ENCODE peak calls at places on chromosomes 5 and 9, in eight cellular contexts. M is pancreas, K is endodermal cell, D is tibial nerve, L is cardiac muscle cell, Q is A673, B is vagina, J is BE2C. F is an unnamed sample.

GRCh38 chr9:4550777-4551476 is 60.7 kb downstream of the SLC1A1 start:
- DNase-seq in D (no peak), K (no peak), M (no peak), J (no peak), L (no peak), Q (no peak), B (no peak), F (no peak)

GRCh38 chr5:33075731-33076130 is 364.6 kb downstream of the NPR3 start:
- DNase-seq in L (no peak), Q (no peak), B (no peak), D (no peak), J (no peak), M (no peak), K (no peak), F (no peak)

GRCh38 chr9:113504725-113505590 is 41.4 kb downstream of the RGS3 start:
- DNase-seq in J (no peak), D (no peak), K (no peak), B (no peak), Q (no peak), M (no peak), L (no peak), F (no peak)

GRCh38 chr9:101764455-101764854 is 26.0 kb upstream of the GRIN3A start:
- DNase-seq in J (no peak), M (no peak), D (no peak), B (no peak), K (no peak), L (no peak), Q (no peak), F (no peak)

GRCh38 chr5:141866111-141866510 is 12.1 kb downstream of the PCDH1 start:
- DNase-seq in K (no peak), J (no peak), Q (no peak), D (no peak), M (peak), L (no peak), B (no peak), F (no peak)

GRCh38 chr9:96048116-96048953 is 172.8 kb downstream of the ERCC6L2 start:
- DNase-seq in B (no peak), L (peak), D (peak), J (no peak), Q (peak), K (peak), M (peak), F (peak)

GRCh38 chr5:96714450-96714849 is 52.3 kb downstream of the CAST start:
- DNase-seq in J (no peak), L (no peak), K (no peak), B (no peak), Q (no peak), D (no peak), M (no peak), F (no peak)

GRCh38 chr5:142894749-142895148 is 124.6 kb downstream of the ARHGAP26 start:
- DNase-seq in D (no peak), J (no peak), B (no peak), M (no peak), L (no peak), K (no peak), Q (no peak), F (no peak)

GRCh38 chr5:96226941-96227552 is 206.0 kb downstream of the PCSK1 start:
- DNase-seq in K (no peak), B (no peak), J (no peak), M (no peak), Q (peak), L (no peak), D (peak), F (no peak)

GRCh38 chr9:36441966-36442365 is 41.9 kb upstream of the RNF38 start:
- DNase-seq in Q (peak), J (no peak), K (no peak), M (no peak), L (no peak), B (no peak), D (no peak), F (no peak)

GRCh38 chr5:91641730-91642350 is 258.7 kb upstream of the ARRDC3 start:
- DNase-seq in L (peak), Q (peak), J (no peak), D (no peak), K (no peak), B (no peak), M (no peak), F (no peak)

GRCh38 chr5:60835554-60835953 is 8.5 kb downstream of the ELOVL7 start:
- DNase-seq in K (no peak), M (no peak), L (no peak), J (no peak), Q (no peak), D (no peak), B (no peak), F (no peak)

GRCh38 chr5:165209101-165209727 is 1703.8 kb downstream of the MAT2B start:
- DNase-seq in B (no peak), D (no peak), Q (peak), K (no peak), M (no peak), J (no peak), L (peak), F (no peak)

GRCh38 chr5:62271370-62271769 is 34.6 kb upstream of the KIF2A start:
- DNase-seq in D (no peak), J (no peak), Q (no peak), K (no peak), M (no peak), L (no peak), B (no peak), F (no peak)

GRCh38 chr9:35158501-35159280 is 3.1 kb upstream of the UNC13B start:
- DNase-seq in D (no peak), J (no peak), K (no peak), B (no peak), M (no peak), L (no peak), Q (no peak), F (no peak)

GRCh38 chr9:42852133-42852532 is 668.7 kb downstream of the SPATA31A6 start:
- DNase-seq in J (peak), K (peak), B (no peak), Q (peak), D (peak), L (peak), M (peak), F (peak)

GRCh38 chr5:169350759-169351240 is 49.9 kb upstream of the SLIT3 start:
- DNase-seq in J (peak), B (no peak), M (peak), L (no peak), K (no peak), Q (peak), D (no peak), F (no peak)

GRCh38 chr5:71862661-71863060 is 143.6 kb downstream of the CARTPT start:
- DNase-seq in D (no peak), K (no peak), J (no peak), B (no peak), L (no peak), Q (no peak), M (no peak), F (no peak)

GRCh38 chr5:59873113-59873512 is 20.4 kb downstream of the PDE4D start:
- DNase-seq in K (no peak), J (no peak), M (no peak), D (no peak), Q (no peak), B (no peak), L (no peak), F (no peak)

GRCh38 chr9:112659906-112660305 is 58.0 kb downstream of the INIP start:
- DNase-seq in J (no peak), K (no peak), D (no peak), L (no peak), M (no peak), Q (no peak), B (no peak), F (no peak)

GRCh38 chr9:70902705-70903131 is 218.7 kb downstream of the TRPM3 start:
- DNase-seq in L (no peak), M (no peak), K (no peak), Q (no peak), B (no peak), J (no peak), D (peak), F (no peak)

GRCh38 chr5:36079200-36079761 is 12.6 kb upstream of the UGT3A2 start:
- DNase-seq in D (peak), K (peak), B (no peak), M (peak), L (peak), Q (peak), J (peak), F (peak)

GRCh38 chr5:83177803-83178202 is 100.5 kb downstream of the XRCC4 start:
- DNase-seq in D (no peak), M (no peak), Q (no peak), B (no peak), J (no peak), K (no peak), L (no peak), F (peak)

GRCh38 chr5:40734986-40735385 is 20.8 kb downstream of the TTC33 start:
- DNase-seq in B (no peak), M (no peak), Q (no peak), K (no peak), D (no peak), J (no peak), L (no peak), F (no peak)

GRCh38 chr5:168552146-168552545 is 23.0 kb downstream of the FBLL1 start:
- DNase-seq in K (no peak), D (no peak), M (no peak), J (no peak), B (no peak), L (no peak), Q (no peak), F (no peak)

GRCh38 chr5:175741556-175741955 is 83.7 kb downstream of the HRH2 start:
- DNase-seq in D (no peak), J (no peak), K (no peak), Q (no peak), M (no peak), L (no peak), B (peak), F (no peak)

GRCh38 chr5:157189223-157189622 is 8.6 kb downstream of the ITK start:
- DNase-seq in Q (no peak), L (no peak), D (no peak), J (no peak), B (no peak), M (no peak), K (no peak), F (no peak)

GRCh38 chr9:123735376-123735775 is 194.6 kb downstream of the DENND1A start:
- DNase-seq in M (no peak), Q (no peak), L (no peak), K (no peak), J (no peak), D (no peak), B (no peak), F (no peak)

GRCh38 chr5:167573274-167574127 is 717.9 kb upstream of the WWC1 start:
- DNase-seq in B (no peak), K (peak), M (no peak), D (peak), L (peak), J (no peak), Q (peak), F (peak)

GRCh38 chr5:68187268-68188055 is 28.1 kb upstream of the PIK3R1 start:
- DNase-seq in L (peak), K (peak), D (no peak), B (no peak), J (no peak), Q (no peak), M (no peak), F (no peak)

GRCh38 chr9:135343733-135344522 is 135.7 kb upstream of the PPP1R26 start:
- DNase-seq in L (peak), M (peak), D (peak), K (peak), Q (peak), B (no peak), J (peak), F (peak)

GRCh38 chr5:89037090-89037489 is 154.1 kb upstream of the MEF2C start:
- DNase-seq in L (no peak), B (no peak), J (no peak), D (no peak), K (no peak), M (no peak), Q (no peak), F (no peak)

GRCh38 chr9:109098221-109098959 is 21.4 kb downstream of the TMEM245 start:
- DNase-seq in Q (no peak), D (no peak), L (peak), B (no peak), J (peak), K (no peak), M (no peak), F (peak)

GRCh38 chr5:33148076-33148501 is 292.7 kb upstream of the TARS1 start:
- DNase-seq in D (peak), Q (no peak), L (no peak), K (no peak), M (peak), B (no peak), J (no peak), F (no peak)

GRCh38 chr5:9156282-9156681 is 389.6 kb downstream of the SEMA5A start:
- DNase-seq in L (peak), Q (peak), K (peak), B (no peak), J (no peak), M (no peak), D (peak), F (peak)

GRCh38 chr5:100901851-100902341 is 1.2 kb downstream of the ST8SIA4 start:
- DNase-seq in M (no peak), B (no peak), L (peak), J (no peak), D (peak), Q (peak), K (peak), F (no peak)

GRCh38 chr9:18359335-18359734 is 114.6 kb upstream of the ADAMTSL1 start:
- DNase-seq in J (no peak), D (no peak), M (no peak), L (no peak), B (no peak), Q (no peak), K (no peak), F (no peak)

GRCh38 chr5:79806741-79807140 is 117.1 kb downstream of the CMYA5 start:
- DNase-seq in B (no peak), L (peak), J (no peak), M (no peak), Q (peak), K (no peak), D (no peak), F (no peak)

GRCh38 chr9:75889577-75889976 is 896 bp upstream of the PCSK5 start:
- DNase-seq in L (peak), J (no peak), M (no peak), B (no peak), D (no peak), K (no peak), Q (no peak), F (peak)

GRCh38 chr5:169248520-169248919 is 52.4 kb downstream of the SLIT3 start:
- DNase-seq in Q (no peak), K (no peak), M (no peak), D (no peak), B (no peak), J (no peak), L (no peak), F (no peak)

GRCh38 chr5:126449751-126450271 is 26.6 kb downstream of the GRAMD2B start:
- DNase-seq in K (no peak), J (no peak), L (peak), Q (no peak), M (no peak), B (no peak), D (no peak), F (no peak)
- TF ChIP-seq CTCF in K (no peak), J (no peak), L (no peak), Q (no peak), M (no peak), B (no peak), D (no peak), F (no peak)

DNA sequence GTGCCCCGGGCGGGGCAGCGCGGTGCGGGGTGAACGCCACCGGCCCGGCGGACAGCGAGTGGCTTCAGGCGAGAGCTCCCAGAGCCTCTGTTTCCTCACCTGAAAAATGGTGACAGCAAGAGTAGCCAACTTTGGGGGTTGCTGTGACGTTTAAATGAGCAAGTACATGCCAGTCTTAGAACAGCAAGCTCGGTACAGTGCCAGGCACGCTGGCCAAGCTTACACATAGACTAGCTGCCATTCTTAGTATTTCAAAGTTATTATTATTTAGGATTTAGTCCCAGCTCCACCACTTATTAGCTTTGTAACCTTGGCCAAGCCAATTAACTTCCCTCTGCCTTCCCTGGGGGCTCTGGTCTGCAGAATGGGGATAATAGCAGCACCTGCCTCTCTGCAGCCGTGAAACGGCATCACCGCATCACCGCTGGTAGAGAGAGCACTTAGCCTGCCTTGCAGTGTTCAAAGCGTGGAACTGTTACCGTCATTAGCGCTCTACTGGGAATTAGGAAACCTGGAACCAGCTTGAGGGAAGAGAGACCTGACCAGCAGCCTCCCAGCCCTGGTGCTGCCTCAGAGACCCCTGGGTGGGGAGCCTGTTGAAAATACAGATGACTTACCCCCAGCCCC is at the start of gene C9orf50:
- DNase-seq in J (no peak), L (no peak), Q (no peak), M (no peak), D (no peak), B (no peak), K (no peak), F (no peak)
- H3K4me3 ChIP-seq in J (peak), L (peak), Q (peak), M (peak), D (peak), B (peak), K (peak), F (peak)

GRCh38 chr5:133382661-133383579 is 229.4 kb downstream of the FSTL4 start:
- DNase-seq in D (no peak), K (no peak), Q (no peak), M (no peak), L (no peak), J (no peak), B (peak), F (no peak)

GRCh38 chr5:133383580-133383939 is 228.8 kb downstream of the FSTL4 start:
- DNase-seq in D (no peak), B (peak), Q (no peak), K (peak), L (peak), M (no peak), J (no peak), F (no peak)

GRCh38 chr5:133384120-133384855 is 228.1 kb downstream of the FSTL4 start:
- DNase-seq in D (no peak), K (peak), L (peak), J (no peak), Q (no peak), M (no peak), B (peak), F (no peak)

GRCh38 chr5:133381041-133381440 is 231.3 kb downstream of the FSTL4 start:
- DNase-seq in K (no peak), Q (no peak), B (no peak), M (no peak), D (no peak), L (no peak), J (no peak), F (no peak)

DNA sequence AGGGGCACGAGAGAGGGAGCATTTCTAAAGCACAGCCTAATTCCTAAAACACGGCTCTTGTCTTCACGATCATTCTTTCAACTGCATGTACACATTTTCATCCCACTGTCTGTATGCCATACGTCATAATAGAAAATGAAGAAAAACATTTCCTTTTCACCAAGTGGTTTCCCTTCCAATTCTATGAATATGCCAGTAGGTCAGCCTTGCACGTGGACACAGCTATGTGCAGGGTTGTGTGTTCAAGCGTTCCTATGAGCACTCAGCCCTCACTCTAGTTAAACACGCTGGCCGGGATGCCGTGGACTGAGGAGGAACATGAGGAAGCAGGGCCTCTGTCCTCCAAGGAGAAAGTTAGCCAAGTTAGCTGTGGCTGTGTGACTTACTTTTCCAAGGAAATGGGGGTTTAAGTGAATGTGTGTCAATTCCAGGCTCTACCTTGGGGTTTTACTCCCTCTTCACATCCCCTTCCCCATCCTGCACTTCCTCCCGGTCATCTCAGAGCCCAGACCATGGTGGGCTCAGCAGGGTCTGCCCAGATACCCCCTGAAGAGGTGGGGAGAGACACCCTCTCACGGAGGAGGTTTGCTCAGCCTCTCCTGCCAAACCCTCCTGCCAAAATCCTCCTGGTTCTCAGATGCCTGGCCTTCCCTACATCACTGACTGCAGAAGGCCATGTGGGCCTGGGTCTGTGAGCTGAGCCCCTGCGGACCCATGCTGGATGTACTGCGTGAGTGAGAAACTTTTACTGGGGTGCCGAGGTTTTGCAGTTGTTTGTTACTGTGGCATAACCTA is 230.6 kb downstream of the FSTL4 start:
- DNase-seq in K (peak), J (no peak), D (no peak), L (no peak), B (peak), Q (no peak), M (no peak), F (no peak)
- TF ChIP-seq CTCF in K (no peak), J (no peak), D (no peak), L (no peak), B (no peak), Q (no peak), M (no peak), F (no peak)

DNA sequence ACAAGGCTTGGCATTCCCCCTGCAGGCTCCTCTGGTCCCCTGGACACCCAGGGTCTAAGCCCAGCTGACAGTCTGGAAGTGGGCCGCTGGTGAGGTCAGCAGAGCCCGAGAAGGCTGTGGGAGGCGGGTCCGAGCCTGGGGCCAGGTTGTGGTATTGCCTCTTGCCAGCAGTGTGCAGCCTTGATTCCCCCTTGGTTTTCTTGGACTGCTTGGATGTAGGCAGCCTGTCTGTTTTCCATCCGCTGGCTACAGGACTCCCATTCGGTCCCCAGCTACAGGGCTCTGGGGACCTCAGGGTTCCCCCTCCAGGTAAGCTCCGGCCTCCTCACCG is 1.6 kb downstream of the AIF1L start:
- DNase-seq in B (no peak), M (no peak), Q (no peak), K (no peak), J (no peak), L (no peak), D (no peak), F (no peak)
- H3K4me3 ChIP-seq in B (no peak), M (no peak), Q (no peak), K (peak), J (no peak), L (no peak), D (no peak), F (no peak)

DNA sequence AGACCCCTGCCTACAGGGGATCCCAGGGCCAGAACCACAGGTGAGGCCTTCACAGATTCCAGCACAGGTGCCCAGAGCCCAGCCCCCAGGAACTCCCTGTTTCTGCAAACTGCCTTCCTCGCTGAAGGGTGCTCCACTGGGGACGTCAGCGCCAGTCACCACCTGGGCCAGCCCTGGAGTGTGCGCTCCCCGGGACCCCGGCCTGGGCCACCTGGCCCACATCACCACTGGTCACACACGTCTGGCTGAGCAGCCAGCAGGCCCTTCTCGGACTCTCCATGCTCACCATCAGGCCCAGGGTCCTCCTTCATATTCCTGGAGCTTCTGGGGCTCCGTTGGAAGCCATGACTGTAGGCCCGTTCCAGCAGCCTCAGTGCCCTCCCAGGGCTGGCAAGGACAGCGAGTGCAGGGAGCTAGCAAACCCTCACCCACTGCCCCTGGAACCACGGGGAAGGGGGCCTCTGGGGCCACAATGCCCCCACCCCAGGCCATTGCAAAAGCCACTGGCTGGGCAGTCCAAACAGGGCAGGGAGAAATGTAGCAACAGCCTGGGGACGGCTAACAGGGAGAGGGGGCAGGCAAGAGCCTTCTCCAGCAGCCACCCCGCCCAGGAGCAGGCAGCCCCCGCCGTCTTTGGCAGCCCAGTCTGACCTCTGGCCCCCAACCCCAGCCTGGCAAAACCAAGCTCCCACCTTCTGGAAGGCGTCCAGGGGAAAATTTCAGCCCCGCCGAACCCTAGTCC is 1.3 kb downstream of the AGPAT2 start:
- DNase-seq in D (no peak), B (no peak), J (no peak), M (peak), L (no peak), K (no peak), Q (no peak), F (no peak)
- TF ChIP-seq CTCF in D (no peak), B (no peak), J (no peak), M (no peak), L (peak), K (no peak), Q (no peak), F (no peak)